ENCODE peak calls at places on chromosomes 13 and 19, in four cellular contexts. C is H1, F is HepG2, O is K562. W is an unnamed sample.
A peak's percentile ranks its signal among the peaks of the same experiment; 100 is the strongest.

GRCh38 chr13:111215081-111216047 is 100.3 kb downstream of the ARHGEF7 start:
- DNase-seq in F (no peak), O (no peak), C (no peak), W (no peak)

GRCh38 chr13:105969761-105970160 is 565.7 kb downstream of the EFNB2 start:
- DNase-seq in C (no peak), O (no peak), F (no peak), W (peak; percentile 61)

GRCh38 chr19:45059258-45059965 is 16.9 kb downstream of the ZNF296 start:
- DNase-seq in O (peak; percentile 71), F (peak; percentile 78), C (no peak), W (peak; percentile 89)

GRCh38 chr13:69565334-69565733 is 542.3 kb upstream of the ATXN8OS start:
- DNase-seq in O (peak; percentile 8), F (peak; percentile 52), C (no peak), W (peak; percentile 54)

GRCh38 chr13:98576963-98577822 is at the start of gene STK24:
- DNase-seq in O (peak; percentile 86), C (no peak), F (peak; percentile 34), W (no peak)

GRCh38 chr19:34500656-34501120 is 19.1 kb downstream of the WTIP start:
- DNase-seq in F (no peak), O (peak; percentile 53), C (no peak), W (no peak)

GRCh38 chr19:57850553-57851017 is 926 bp downstream of the ZNF587 start:
- DNase-seq in C (no peak), O (peak; percentile 47), F (peak; percentile 29), W (peak; percentile 41)

GRCh38 chr13:41651413-41652068 is 194.2 kb downstream of the RGCC start:
- DNase-seq in C (no peak), F (no peak), O (no peak), W (no peak)

GRCh38 chr13:42991892-42992584 is at the start of gene EPSTI1:
- DNase-seq in F (no peak), C (no peak), O (peak; percentile 18), W (no peak)

GRCh38 chr13:93625536-93625935 is 398.9 kb downstream of the GPC6 start:
- DNase-seq in F (no peak), O (no peak), C (no peak), W (no peak)

GRCh38 chr13:113901231-113901630 is 37.4 kb upstream of the GAS6 start:
- DNase-seq in O (no peak), F (no peak), C (no peak), W (no peak)

GRCh38 chr13:31385534-31385933 is 185.8 kb downstream of the B3GLCT start:
- DNase-seq in F (no peak), O (no peak), C (no peak), W (no peak)

GRCh38 chr13:85367887-85368286 is 431.3 kb downstream of the SLITRK6 start:
- DNase-seq in F (no peak), C (no peak), O (no peak), W (no peak)

GRCh38 chr19:55690769-55691545 is 15.9 kb downstream of the EPN1 start:
- DNase-seq in O (no peak), C (no peak), F (no peak), W (no peak)

GRCh38 chr13:111033172-111034133 is 81.7 kb upstream of the ARHGEF7 start:
- DNase-seq in F (no peak), C (no peak), O (no peak), W (no peak)

GRCh38 chr19:30783212-30783611 is 411.0 kb downstream of the ZNF536 start:
- DNase-seq in C (no peak), O (no peak), F (no peak), W (no peak)

GRCh38 chr19:30788105-30788765 is 416.1 kb downstream of the ZNF536 start:
- DNase-seq in O (no peak), C (no peak), F (no peak), W (no peak)

GRCh38 chr19:30785728-30786127 is 413.5 kb downstream of the ZNF536 start:
- DNase-seq in F (no peak), C (no peak), O (no peak), W (no peak)

GRCh38 chr19:30783936-30784335 is 411.8 kb downstream of the ZNF536 start:
- DNase-seq in C (no peak), O (no peak), F (no peak), W (no peak)

GRCh38 chr19:30784850-30785459 is 412.8 kb downstream of the ZNF536 start:
- DNase-seq in F (peak; percentile 16), O (peak; percentile 67), C (peak; percentile 13), W (peak; percentile 51)
- TF ChIP-seq RNF2 in F (no peak), O (no peak), C (no peak), W (no peak)

GRCh38 chr13:83634601-83635000 is 247.7 kb downstream of the SLITRK1 start:
- DNase-seq in O (no peak), C (no peak), F (no peak), W (no peak)
- TF ChIP-seq RNF2 in O (no peak), C (no peak), F (no peak), W (no peak)

GRCh38 chr19:35883920-35884319 is 15.5 kb downstream of the APLP1 start:
- DNase-seq in C (no peak), O (no peak), F (no peak), W (no peak)
- TF ChIP-seq RNF2 in C (no peak), O (no peak), F (no peak), W (no peak)

GRCh38 chr19:861099-861755 is 1.8 kb downstream of the CFD start:
- DNase-seq in O (no peak), F (no peak), C (no peak), W (no peak)

GRCh38 chr19:862529-863304 is 3.3 kb downstream of the CFD start:
- DNase-seq in F (no peak), C (peak; percentile 70), O (peak; percentile 82), W (peak; percentile 64)

GRCh38 chr19:861756-862528 is 2.5 kb downstream of the CFD start:
- DNase-seq in O (peak; percentile 94), C (peak; percentile 91), F (peak; percentile 41), W (no peak)

GRCh38 chr19:860481-861098 is 1.1 kb downstream of the CFD start:
- DNase-seq in O (peak; percentile 90), C (no peak), F (peak; percentile 53), W (peak; percentile 89)

GRCh38 chr19:863305-863620 is 3.8 kb downstream of the CFD start:
- DNase-seq in O (no peak), F (no peak), C (no peak), W (no peak)
- TF ChIP-seq RNF2 in O (no peak), F (no peak), C (no peak), W (no peak)

GRCh38 chr19:52669586-52669985 is 31.4 kb upstream of the ZNF83 start:
- DNase-seq in C (no peak), O (no peak), F (no peak), W (no peak)
- TF ChIP-seq RNF2 in C (no peak), O (no peak), F (no peak), W (no peak)